ENCODE peak calls at places on chromosomes 16 and 17, in four cellular contexts. E is GM19239, H is fibroblast of lung, W is EL. T is an unnamed sample.

GRCh38 chr17:49521521-49522185 is 26.6 kb downstream of the NGFR start:
- DNase-seq in E (no peak), H (no peak), W (no peak), T (no peak)

GRCh38 chr16:1414532-1415265 is at the start of gene UNKL:
- DNase-seq in E (peak), H (peak), W (peak), T (no peak)

GRCh38 chr17:74206332-74206818 is 2.9 kb downstream of the RPL38 start:
- DNase-seq in E (no peak), H (no peak), W (peak), T (no peak)

GRCh38 chr17:1264196-1264595 is 6.0 kb upstream of the BHLHA9 start:
- DNase-seq in E (no peak), H (no peak), W (no peak), T (no peak)

GRCh38 chr17:39903158-39903884 is 15.1 kb downstream of the GSDMB start:
- DNase-seq in E (no peak), H (no peak), W (no peak), T (no peak)

GRCh38 chr16:87595712-87596111 is 6.6 kb upstream of the JPH3 start:
- DNase-seq in E (no peak), H (no peak), W (no peak), T (no peak)

GRCh38 chr16:15502041-15502725 is 67.8 kb downstream of the BMERB1 start:
- DNase-seq in E (no peak), H (peak), W (peak), T (no peak)

GRCh38 chr17:83064732-83065659 is 14.4 kb upstream of the METRNL start:
- DNase-seq in E (no peak), H (no peak), W (no peak), T (no peak)

GRCh38 chr17:38619937-38620550 is 14.3 kb upstream of the SRCIN1 start:
- DNase-seq in E (no peak), H (no peak), W (no peak), T (no peak)

GRCh38 chr17:45384047-45384799 is 48.4 kb downstream of the ARHGAP27 start:
- DNase-seq in E (no peak), H (no peak), W (peak), T (no peak)

GRCh38 chr17:61335845-61336655 is 63.6 kb upstream of the TBX2 start:
- DNase-seq in E (no peak), H (peak), W (no peak), T (no peak)

GRCh38 chr16:58488531-58488930 is 11.4 kb upstream of the NDRG4 start:
- DNase-seq in E (no peak), H (no peak), W (no peak), T (no peak)

GRCh38 chr16:75311383-75311938 is 60.0 kb upstream of the BCAR1 start:
- DNase-seq in E (no peak), H (no peak), W (peak), T (no peak)

GRCh38 chr17:7656958-7657715 is 6.4 kb downstream of the ATP1B2 start:
- DNase-seq in E (no peak), H (peak), W (no peak), T (no peak)

GRCh38 chr17:67546578-67547527 is 169.8 kb downstream of the PITPNC1 start:
- DNase-seq in E (peak), H (peak), W (no peak), T (peak)

GRCh38 chr16:80300876-80301275 is 239.9 kb upstream of the DYNLRB2 start:
- DNase-seq in E (no peak), H (peak), W (peak), T (no peak)

GRCh38 chr16:1126044-1126443 is 26.9 kb upstream of the CACNA1H start:
- DNase-seq in E (no peak), H (no peak), W (no peak), T (no peak)

T was measured in esophagus muscularis mucosa.